ENCODE peak calls at places on chromosomes 5 and 9, in ten cellular contexts. V is activated CD4-positive, alpha-beta T cell treated with anti-CD3 and anti-CD28 coated beads for 48 hours; M is adipocyte; X is EL; U is CD4-positive, CD25-positive, alpha-beta regulatory T cell; H is Calu3; C is PC-3; S is naive thymus-derived CD8-positive, alpha-beta T cell; I is lower lobe of right lung; P is B cell. A is an unnamed sample.

GRCh38 chr9:122336836-122337560 is 33.8 kb upstream of the PTGS1 start:
- DNase-seq in V (no peak), M (no peak), X (no peak), U (no peak), H (no peak), C (no peak), S (no peak), I (no peak), P (no peak), A (no peak)

GRCh38 chr9:36642817-36643216 is 70.1 kb downstream of the MELK start:
- DNase-seq in V (no peak), M (no peak), X (no peak), U (no peak), H (no peak), C (no peak), S (no peak), I (no peak), P (no peak), A (no peak)

GRCh38 chr9:69379250-69379982 is 54.4 kb downstream of the ENTREP1 start:
- DNase-seq in V (no peak), M (peak; percentile 34), X (peak; percentile 73), U (no peak), H (peak; percentile 12), C (peak; percentile 79), S (no peak), I (no peak), P (no peak), A (no peak)

GRCh38 chr9:69122391-69123141 is 51.5 kb upstream of the TJP2 start:
- DNase-seq in V (no peak), M (peak; percentile 80), X (peak; percentile 88), U (no peak), H (peak; percentile 44), C (peak; percentile 65), S (no peak), I (no peak), P (no peak), A (peak; percentile 10)

GRCh38 chr9:6873862-6874261 is 116.1 kb downstream of the KDM4C start:
- DNase-seq in V (no peak), M (peak; percentile 8), X (no peak), U (no peak), H (no peak), C (no peak), S (no peak), I (no peak), P (no peak), A (no peak)

GRCh38 chr5:52924458-52924857 is 64.7 kb upstream of the ITGA2 start:
- DNase-seq in V (no peak), M (no peak), X (no peak), U (no peak), H (no peak), C (no peak), S (no peak), I (no peak), P (no peak), A (no peak)

GRCh38 chr5:155883966-155884555 is 442.9 kb upstream of the SGCD start:
- DNase-seq in V (peak; percentile 4), M (no peak), X (no peak), U (no peak), H (no peak), C (no peak), S (no peak), I (no peak), P (no peak), A (no peak)

GRCh38 chr5:170287532-170287931 is 10.0 kb downstream of the LCP2 start:
- DNase-seq in V (no peak), M (no peak), X (no peak), U (no peak), H (no peak), C (no peak), S (no peak), I (no peak), P (no peak), A (no peak)

GRCh38 chr5:63959177-63959982 is 2.9 kb downstream of the HTR1A start:
- DNase-seq in V (no peak), M (no peak), X (no peak), U (no peak), H (no peak), C (peak; percentile 8), S (no peak), I (peak; percentile 41), P (no peak), A (no peak)

GRCh38 chr5:140346348-140347221 is at the start of gene HBEGF:
- DNase-seq in V (peak; percentile 58), M (peak; percentile 91), X (peak; percentile 84), U (peak; percentile 43), H (peak; percentile 91), C (peak; percentile 94), S (peak; percentile 24), I (peak; percentile 91), P (peak; percentile 62), A (peak; percentile 61)

GRCh38 chr5:130528474-130528873 is 624.2 kb downstream of the CHSY3 start:
- DNase-seq in V (no peak), M (peak; percentile 54), X (peak; percentile 46), U (no peak), H (no peak), C (peak; percentile 71), S (no peak), I (no peak), P (no peak), A (no peak)

GRCh38 chr9:93304574-93305496 is 120.9 kb downstream of the WNK2 start:
- DNase-seq in V (peak; percentile 32), M (peak; percentile 75), X (peak; percentile 46), U (no peak), H (peak; percentile 51), C (peak; percentile 50), S (no peak), I (peak; percentile 47), P (peak; percentile 35), A (peak; percentile 44)